ENCODE peak calls at places on chromosomes 13 and 19, in eight cellular contexts. F, W, N, H, O, D, K and E are unnamed samples.

GRCh38 chr13:41565221-41565620 is 107.9 kb downstream of the RGCC start:
- DNase-seq in K (no peak), D (peak), F (no peak), O (no peak), W (peak), N (no peak), H (no peak), E (no peak)

GRCh38 chr19:46392252-46392801 is 21.0 kb downstream of the CCDC8 start:
- DNase-seq in D (no peak), H (peak), N (no peak), F (no peak), K (no peak), O (no peak), W (peak), E (no peak)

GRCh38 chr13:108154421-108154858 is 60.9 kb downstream of the LIG4 start:
- DNase-seq in F (peak), H (no peak), W (no peak), K (no peak), O (no peak), N (no peak), D (no peak), E (no peak)

GRCh38 chr19:10797541-10798256 is 38.3 kb downstream of the TMED1 start:
- DNase-seq in N (no peak), O (no peak), W (no peak), H (no peak), K (no peak), F (no peak), D (no peak), E (no peak)

GRCh38 chr13:113179374-113180230 is 21.2 kb downstream of the PROZ start:
- DNase-seq in O (no peak), D (no peak), K (peak), H (no peak), F (no peak), W (no peak), N (peak), E (no peak)

GRCh38 chr19:17109962-17110598 is 34.5 kb downstream of the MYO9B start:
- DNase-seq in K (no peak), N (peak), W (no peak), O (no peak), D (no peak), F (peak), H (no peak), E (no peak)

GRCh38 chr13:27182844-27183497 is 11.4 kb upstream of the USP12 start:
- DNase-seq in W (peak), K (no peak), F (peak), O (no peak), H (peak), D (no peak), N (peak), E (no peak)

GRCh38 chr13:23018143-23018542 is 162.6 kb upstream of the SGCG start:
- DNase-seq in H (no peak), F (no peak), O (no peak), D (no peak), W (no peak), N (no peak), K (no peak), E (no peak)

GRCh38 chr19:31235806-31236205 is 113.4 kb downstream of the TSHZ3 start:
- DNase-seq in N (no peak), H (no peak), W (no peak), O (no peak), D (no peak), K (no peak), F (no peak), E (no peak)

GRCh38 chr19:7242601-7243258 is 51.5 kb downstream of the INSR start:
- DNase-seq in F (no peak), W (peak), O (no peak), K (no peak), D (no peak), N (no peak), H (no peak), E (no peak)

GRCh38 chr13:21106089-21106488 is 44.7 kb upstream of the LATS2 start:
- DNase-seq in F (no peak), N (no peak), W (peak), D (peak), H (no peak), K (no peak), O (no peak), E (no peak)

GRCh38 chr13:80515296-80515695 is 174.4 kb upstream of the SPRY2 start:
- DNase-seq in N (no peak), W (no peak), K (no peak), D (no peak), O (no peak), H (no peak), F (no peak), E (no peak)

GRCh38 chr13:27533155-27533643 is 82.8 kb upstream of the MTIF3 start:
- DNase-seq in W (peak), F (peak), N (peak), D (peak), H (peak), O (peak), K (peak), E (peak)

GRCh38 chr19:8185343-8186068 is 23.7 kb upstream of the CERS4 start:
- DNase-seq in N (no peak), K (no peak), D (no peak), O (no peak), W (no peak), H (no peak), F (no peak), E (no peak)

GRCh38 chr13:112885782-112886268 is 83.2 kb upstream of the MCF2L start:
- DNase-seq in W (peak), O (peak), N (peak), H (peak), K (peak), D (peak), F (peak), E (peak)

GRCh38 chr19:34837262-34837661 is 64.2 kb upstream of the ZNF599 start:
- DNase-seq in O (no peak), H (no peak), F (peak), D (no peak), K (no peak), W (no peak), N (peak), E (no peak)

GRCh38 chr13:38783992-38784875 is 97.4 kb downstream of the FREM2 start:
- DNase-seq in W (no peak), N (no peak), D (no peak), F (peak), O (no peak), H (peak), K (no peak), E (no peak)

GRCh38 chr13:52371736-52372247 is 34.2 kb downstream of the THSD1 start:
- DNase-seq in F (no peak), N (no peak), K (peak), H (no peak), W (peak), O (no peak), D (no peak), E (no peak)

GRCh38 chr13:23321534-23322241 is 111.8 kb downstream of the SACS start:
- DNase-seq in D (peak), K (no peak), H (peak), O (no peak), F (no peak), W (peak), N (no peak), E (peak)

GRCh38 chr19:47036233-47036651 is 12.2 kb downstream of the TMEM160 start:
- DNase-seq in D (no peak), H (no peak), F (peak), K (no peak), O (no peak), W (peak), N (no peak), E (no peak)

GRCh38 chr13:51797664-51798488 is 6.1 kb downstream of the DHRS12 start:
- DNase-seq in F (peak), K (peak), O (peak), N (no peak), W (peak), D (no peak), H (no peak), E (peak)

GRCh38 chr19:34794289-34794960 is 21.4 kb upstream of the ZNF599 start:
- DNase-seq in K (no peak), H (no peak), F (no peak), W (no peak), D (no peak), N (no peak), O (no peak), E (no peak)

GRCh38 chr19:52646571-52647222 is 8.5 kb upstream of the ZNF83 start:
- DNase-seq in F (no peak), H (no peak), N (no peak), K (no peak), D (no peak), O (no peak), W (no peak), E (no peak)

GRCh38 chr19:18380843-18381242 is 5.1 kb upstream of the GDF15 start:
- DNase-seq in H (no peak), D (no peak), O (no peak), F (no peak), K (no peak), W (no peak), N (no peak), E (no peak)

GRCh38 chr19:1630811-1631210 is 21.6 kb downstream of the TCF3 start:
- DNase-seq in D (no peak), F (no peak), N (no peak), W (no peak), H (no peak), O (no peak), K (no peak), E (no peak)

GRCh38 chr13:99265823-99266426 is 7.7 kb upstream of the GPR18 start:
- DNase-seq in N (no peak), K (no peak), H (no peak), D (no peak), O (no peak), F (no peak), W (peak), E (no peak)

GRCh38 chr13:111239754-111240670 is 80.4 kb upstream of the TEX29 start:
- DNase-seq in D (no peak), K (no peak), F (no peak), O (peak), W (no peak), N (no peak), H (no peak), E (no peak)

GRCh38 chr13:76976488-76976887 is 15.4 kb upstream of the CLN5 start:
- DNase-seq in D (no peak), O (no peak), K (no peak), H (no peak), N (no peak), W (no peak), F (no peak), E (peak)

GRCh38 chr13:90890435-90890834 is 457.1 kb upstream of the MIR17HG start:
- DNase-seq in F (no peak), N (no peak), O (no peak), H (no peak), D (no peak), W (no peak), K (no peak), E (no peak)

GRCh38 chr13:36858285-36858684 is 39.3 kb downstream of the RFXAP start:
- DNase-seq in N (no peak), O (no peak), K (no peak), W (peak), H (no peak), D (peak), F (no peak), E (no peak)

GRCh38 chr13:28741080-28741479 is 22.3 kb upstream of the SLC46A3 start:
- DNase-seq in N (no peak), W (no peak), H (no peak), K (no peak), O (no peak), D (no peak), F (no peak), E (no peak)

GRCh38 chr19:18939163-18939562 is 1.9 kb downstream of the HOMER3 start:
- DNase-seq in D (no peak), N (no peak), O (no peak), F (no peak), H (no peak), K (no peak), W (no peak), E (no peak)

GRCh38 chr19:35557539-35558399 is 5.7 kb downstream of the ATP4A start:
- DNase-seq in O (peak), F (peak), W (peak), H (peak), D (no peak), K (peak), N (peak), E (no peak)

GRCh38 chr13:107842562-107843180 is 372.7 kb downstream of the LIG4 start:
- DNase-seq in F (no peak), W (peak), K (no peak), H (no peak), O (no peak), N (no peak), D (no peak), E (no peak)

GRCh38 chr19:11324748-11325389 is 14.6 kb downstream of the RAB3D start:
- DNase-seq in F (no peak), K (no peak), D (no peak), O (no peak), N (no peak), H (no peak), W (no peak), E (no peak)

GRCh38 chr19:38666662-38667448 is 19.4 kb downstream of the ACTN4 start:
- DNase-seq in O (no peak), D (no peak), H (no peak), N (no peak), F (no peak), K (peak), W (peak), E (no peak)

GRCh38 chr19:17553256-17553655 is 2.2 kb upstream of the COLGALT1 start:
- DNase-seq in D (peak), O (no peak), F (no peak), N (peak), K (no peak), H (no peak), W (peak), E (no peak)

GRCh38 chr19:1026189-1027019 is at the start of gene CNN2:
- DNase-seq in D (no peak), W (peak), K (peak), F (peak), O (peak), N (peak), H (peak), E (no peak)

GRCh38 chr13:43268632-43269031 is 245.2 kb downstream of the DNAJC15 start:
- DNase-seq in F (no peak), K (no peak), O (no peak), D (no peak), N (no peak), W (no peak), H (no peak), E (no peak)
- H3K27ac ChIP-seq in F (peak), K (no peak), O (no peak), D (peak), N (no peak), W (peak), H (no peak), E (peak)

GRCh38 chr19:48302600-48302959 is 22.8 kb upstream of the EMP3 start:
- DNase-seq in F (no peak), D (no peak), N (no peak), H (no peak), W (no peak), O (no peak), K (no peak), E (no peak)

GRCh38 chr19:48303367-48303766 is 22.0 kb upstream of the EMP3 start:
- DNase-seq in H (no peak), W (no peak), N (no peak), K (no peak), D (no peak), O (no peak), F (no peak), E (no peak)

GRCh38 chr19:48303866-48304265 is 21.5 kb upstream of the EMP3 start:
- DNase-seq in F (no peak), W (no peak), H (no peak), K (no peak), D (no peak), N (no peak), O (no peak), E (no peak)

GRCh38 chr19:48297975-48298374 is 27.4 kb upstream of the EMP3 start:
- DNase-seq in F (no peak), W (no peak), K (no peak), H (no peak), D (no peak), O (no peak), N (no peak), E (no peak)

DNA sequence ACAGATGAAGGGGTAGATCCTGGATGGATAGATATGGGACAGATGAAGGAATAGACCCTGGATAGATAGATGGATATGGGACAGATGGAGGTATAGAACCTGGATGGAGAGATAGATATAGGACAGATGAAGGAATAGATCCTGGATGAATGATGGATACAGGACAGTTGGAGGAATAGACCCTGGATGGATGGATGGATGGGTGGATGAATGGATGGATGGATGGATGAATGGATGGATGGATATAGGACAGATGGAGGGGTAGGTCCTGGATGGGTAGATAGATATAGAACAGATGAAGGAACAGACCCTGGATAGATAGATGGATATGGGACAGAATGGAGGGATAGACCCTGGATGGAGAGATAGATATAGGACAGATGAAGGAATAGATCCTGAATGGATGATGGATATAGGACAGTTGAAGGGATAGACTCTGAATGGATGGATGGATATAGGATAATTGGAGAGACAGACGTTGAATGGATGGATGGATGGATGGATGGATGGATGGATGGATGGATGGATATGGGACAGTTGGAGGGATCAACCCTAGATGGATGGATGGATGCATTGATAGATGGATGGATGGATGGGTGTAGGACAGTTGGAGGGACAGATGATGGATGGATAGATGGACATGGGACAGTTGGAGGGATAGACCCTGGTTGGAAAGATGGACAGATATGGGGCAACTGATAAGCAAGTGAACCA is 23.3 kb upstream of the EMP3 start:
- DNase-seq in N (no peak), D (no peak), O (no peak), F (no peak), W (no peak), K (no peak), H (no peak), E (no peak)
- H3K27ac ChIP-seq in N (no peak), D (no peak), O (no peak), F (no peak), W (no peak), K (no peak), H (no peak), E (no peak)

DNA sequence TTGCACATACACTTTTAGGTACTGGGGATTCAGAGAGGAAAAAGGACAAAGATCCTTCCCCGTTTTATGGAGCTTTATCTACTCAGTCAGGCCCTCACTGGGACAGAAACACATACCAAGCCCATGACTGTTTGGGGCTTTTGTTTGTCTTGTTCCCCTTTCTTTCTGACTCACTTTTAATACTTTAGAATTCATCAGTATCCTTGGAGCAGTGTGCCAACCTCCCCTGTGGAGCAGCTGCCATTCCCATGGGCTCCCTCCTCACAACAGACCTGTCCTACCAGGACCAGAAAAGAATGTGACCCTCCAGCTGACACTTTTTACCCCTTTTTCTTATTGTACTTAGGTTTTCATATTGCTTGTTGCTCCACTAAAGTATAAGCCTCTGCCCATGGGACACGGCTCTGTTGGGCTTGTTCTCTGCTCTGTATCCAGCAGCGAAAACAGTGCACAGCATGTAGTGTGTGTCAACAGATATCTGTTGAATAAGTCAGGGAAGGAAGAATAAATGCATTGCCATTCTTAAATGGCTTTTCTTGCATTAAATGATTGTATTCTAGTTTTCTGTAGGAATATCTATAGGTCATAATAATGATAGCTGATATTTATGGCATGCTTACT is 431.1 kb downstream of the EFNB2 start:
- DNase-seq in D (peak), O (no peak), N (no peak), W (peak), F (no peak), H (no peak), K (peak), E (peak)
- H3K27ac ChIP-seq in D (no peak), O (no peak), N (no peak), W (peak), F (no peak), H (no peak), K (peak), E (peak)

GRCh38 chr19:49327878-49328544 is 3.0 kb upstream of the SLC6A16 start:
- DNase-seq in D (no peak), O (no peak), N (no peak), K (no peak), W (peak), H (no peak), F (no peak), E (no peak)
- H3K27ac ChIP-seq in D (no peak), O (no peak), N (no peak), K (no peak), W (no peak), H (no peak), F (no peak), E (no peak)

GRCh38 chr19:3359850-3360493 is 6.4 kb upstream of the NFIC start:
- DNase-seq in W (peak), D (no peak), N (no peak), F (no peak), O (no peak), H (no peak), K (no peak), E (no peak)
- H3K27ac ChIP-seq in W (peak), D (peak), N (peak), F (peak), O (no peak), H (peak), K (no peak), E (no peak)